ENCODE peak calls at places on chromosomes 1 and 21, in eight cellular contexts. M is H4; G is neuronal stem cell; L is stimulated activated CD4-positive, alpha-beta T cell treated with anti-CD3 and anti-CD28 coated beads, Interleukin-15, amount 100 ng/mL, for 24 hours; U is endothelial cell; A is effector CD4-positive, alpha-beta T cell; H is T-helper 2 cell; R is kidney tubule cell. Z is an unnamed sample.

GRCh38 chr1:156045070-156045469 is 8.5 kb downstream of the UBQLN4 start:
- DNase-seq in M (no peak), G (no peak), R (no peak), A (no peak), U (no peak), L (no peak), H (peak), Z (no peak)

GRCh38 chr1:178536844-178537371 is 24.0 kb downstream of the TEX35 start:
- DNase-seq in L (no peak), A (no peak), R (peak), M (peak), G (no peak), H (no peak), U (no peak), Z (no peak)

GRCh38 chr1:22916469-22916817 is 56.2 kb downstream of the LACTBL1 start:
- DNase-seq in G (no peak), U (no peak), R (no peak), H (no peak), M (no peak), L (no peak), A (no peak), Z (no peak)

GRCh38 chr1:171583581-171584194 is 38.4 kb upstream of the MYOCOS start:
- DNase-seq in R (no peak), M (no peak), U (no peak), G (no peak), H (no peak), L (no peak), A (no peak), Z (no peak)

GRCh38 chr1:3775498-3776230 is 3.1 kb downstream of the SMIM1 start:
- DNase-seq in M (peak), A (peak), U (peak), R (peak), G (no peak), H (peak), L (peak), Z (peak)

GRCh38 chr1:183887826-183888819 is 83.2 kb downstream of the RGL1 start:
- DNase-seq in A (no peak), M (no peak), G (no peak), H (no peak), U (no peak), R (no peak), L (no peak), Z (no peak)

GRCh38 chr1:59329412-59330053 is 32.6 kb downstream of the FGGY start:
- DNase-seq in H (no peak), G (no peak), U (no peak), A (no peak), L (no peak), R (no peak), M (no peak), Z (no peak)

GRCh38 chr21:41973861-41974751 is 20.3 kb upstream of the C2CD2 start:
- DNase-seq in H (no peak), G (no peak), U (no peak), A (no peak), R (peak), M (peak), L (peak), Z (no peak)

GRCh38 chr1:245583575-245584330 is 429.0 kb downstream of the KIF26B start:
- DNase-seq in R (peak), M (peak), A (no peak), L (no peak), G (no peak), U (no peak), H (no peak), Z (no peak)

GRCh38 chr1:91020486-91020885 is 1.3 kb downstream of the ZNF644 start:
- DNase-seq in A (no peak), R (peak), H (no peak), U (no peak), L (no peak), M (no peak), G (no peak), Z (no peak)

GRCh38 chr1:60419023-60419422 is 345.5 kb upstream of the C1orf87 start:
- DNase-seq in R (no peak), M (no peak), U (no peak), A (no peak), L (no peak), G (no peak), H (no peak), Z (no peak)

GRCh38 chr1:18644469-18645171 is 14.0 kb downstream of the PAX7 start:
- DNase-seq in A (no peak), M (no peak), H (no peak), R (no peak), L (no peak), G (no peak), U (no peak), Z (no peak)

GRCh38 chr1:2194319-2194897 is at the start of gene FAAP20:
- DNase-seq in U (peak), H (no peak), G (no peak), L (peak), R (peak), A (peak), M (peak), Z (no peak)

GRCh38 chr1:111406325-111406768 is 21.2 kb downstream of the OVGP1 start:
- DNase-seq in A (peak), H (peak), L (peak), R (peak), G (no peak), U (no peak), M (no peak), Z (no peak)

GRCh38 chr1:156898151-156898550 is 4.6 kb downstream of the PEAR1 start:
- DNase-seq in U (peak), R (peak), H (no peak), L (no peak), G (no peak), M (no peak), A (no peak), Z (no peak)

GRCh38 chr1:18950415-18951026 is 6.0 kb downstream of the IFFO2 start:
- DNase-seq in R (no peak), L (peak), A (no peak), M (no peak), H (peak), G (no peak), U (no peak), Z (no peak)

GRCh38 chr1:150619576-150620509 is 9.6 kb downstream of the ENSA start:
- DNase-seq in M (peak), G (no peak), U (no peak), R (peak), L (no peak), A (no peak), H (no peak), Z (no peak)

GRCh38 chr1:110477445-110477957 is 26.6 kb downstream of the PROK1 start:
- DNase-seq in H (no peak), U (no peak), L (no peak), A (no peak), R (peak), G (no peak), M (no peak), Z (no peak)

GRCh38 chr21:17270234-17270633 is 242.6 kb upstream of the CXADR start:
- DNase-seq in U (no peak), H (no peak), A (no peak), R (peak), M (peak), L (no peak), G (no peak), Z (peak)

GRCh38 chr1:92784051-92784638 is 763 bp downstream of the EVI5 start:
- DNase-seq in U (peak), A (peak), R (peak), M (peak), L (peak), G (peak), H (peak), Z (no peak)

GRCh38 chr1:240174734-240175133 is 83.1 kb downstream of the FMN2 start:
- DNase-seq in G (no peak), A (no peak), U (no peak), M (no peak), L (no peak), H (no peak), R (no peak), Z (no peak)

GRCh38 chr1:70044832-70045231 is 160.5 kb downstream of the LRRC40 start:
- DNase-seq in H (no peak), U (no peak), L (no peak), A (no peak), G (no peak), M (no peak), R (peak), Z (no peak)

GRCh38 chr21:42507418-42507817 is 6.2 kb upstream of the SLC37A1 start:
- DNase-seq in U (no peak), H (no peak), G (no peak), L (no peak), R (no peak), M (no peak), A (no peak), Z (no peak)

GRCh38 chr1:63747445-63747844 is 26.4 kb upstream of the ROR1 start:
- DNase-seq in R (no peak), A (no peak), M (no peak), L (no peak), H (no peak), G (no peak), U (no peak), Z (no peak)

GRCh38 chr1:65266501-65266900 is 42.8 kb upstream of the DNAJC6 start:
- DNase-seq in L (no peak), U (no peak), H (no peak), M (no peak), A (no peak), G (no peak), R (no peak), Z (no peak)

GRCh38 chr21:45998871-45999580 is 17.5 kb downstream of the COL6A1 start:
- DNase-seq in H (no peak), R (no peak), U (peak), A (no peak), L (no peak), M (no peak), G (no peak), Z (no peak)

GRCh38 chr1:64920936-64921589 is 45.3 kb downstream of the JAK1 start:
- DNase-seq in G (no peak), U (no peak), M (no peak), R (no peak), L (no peak), H (no peak), A (no peak), Z (no peak)

GRCh38 chr1:21586926-21587601 is 77.8 kb downstream of the ALPL start:
- DNase-seq in R (peak), G (no peak), H (no peak), M (peak), A (no peak), U (no peak), L (no peak), Z (no peak)

GRCh38 chr1:78102916-78103315 is 57.1 kb downstream of the GIPC2 start:
- DNase-seq in H (no peak), G (no peak), L (no peak), U (no peak), A (no peak), R (no peak), M (no peak), Z (no peak)

GRCh38 chr1:39632491-39633417 is 6.7 kb downstream of the HEYL start:
- DNase-seq in A (no peak), G (peak), M (no peak), U (peak), L (no peak), H (no peak), R (no peak), Z (no peak)

GRCh38 chr1:226217273-226217672 is 6.2 kb upstream of the MIXL1 start:
- DNase-seq in G (no peak), L (no peak), M (no peak), U (no peak), A (no peak), R (peak), H (no peak), Z (no peak)

GRCh38 chr1:235831148-235831547 is 35.6 kb downstream of the LYST start:
- DNase-seq in R (peak), U (no peak), L (peak), A (no peak), G (no peak), H (no peak), M (no peak), Z (no peak)

GRCh38 chr1:40986929-40987328 is 7.4 kb downstream of the CTPS1 start:
- DNase-seq in R (no peak), L (no peak), A (no peak), H (no peak), M (no peak), G (no peak), U (no peak), Z (no peak)

GRCh38 chr21:30990514-30991304 is 47.6 kb downstream of the KRTAP19-8 start:
- DNase-seq in G (no peak), R (no peak), A (no peak), L (no peak), U (no peak), M (no peak), H (no peak), Z (peak)

GRCh38 chr1:17579951-17580939 is 40.7 kb downstream of the ARHGEF10L start:
- DNase-seq in L (no peak), R (peak), U (no peak), H (no peak), M (no peak), G (no peak), A (no peak), Z (no peak)

GRCh38 chr1:178379807-178380206 is 117.0 kb downstream of the CLEC20A start:
- DNase-seq in G (no peak), A (no peak), H (no peak), R (no peak), M (no peak), L (peak), U (peak), Z (no peak)

GRCh38 chr21:31158789-31159581 is 120.7 kb upstream of the KRTAP19-8 start:
- DNase-seq in U (no peak), H (no peak), G (no peak), M (no peak), R (no peak), A (no peak), L (no peak), Z (no peak)

GRCh38 chr1:52738863-52739406 is 12.7 kb downstream of the ZYG11B start:
- DNase-seq in M (no peak), G (no peak), H (no peak), U (no peak), A (no peak), R (no peak), L (no peak), Z (no peak)

GRCh38 chr1:39131940-39132339 is 72.6 kb upstream of the MACF1 start:
- DNase-seq in R (no peak), M (no peak), L (no peak), U (no peak), H (no peak), G (no peak), A (no peak), Z (no peak)